ENCODE peak calls at places on chromosomes 3 and 15, in five cellular contexts. S is tibial nerve, X is GM10248, T is left ventricle myocardium inferior, Z is AG09309. R is an unnamed sample.

GRCh38 chr3:171974986-171975837 is 64.2 kb upstream of the FNDC3B start:
- DNase-seq in S (no peak), X (no peak), T (no peak), Z (no peak), R (no peak)

GRCh38 chr3:43210049-43211027 is 76.0 kb upstream of the SNRK start:
- DNase-seq in T (no peak), S (no peak), Z (no peak), X (no peak), R (no peak)

GRCh38 chr3:125624341-125624740 is 29.0 kb upstream of the OSBPL11 start:
- DNase-seq in S (no peak), T (no peak), X (no peak), Z (no peak), R (no peak)

GRCh38 chr15:36658321-36658720 is 78.9 kb downstream of the CDIN1 start:
- DNase-seq in S (no peak), T (no peak), X (no peak), Z (peak), R (no peak)

GRCh38 chr15:67818464-67818863 is 6.8 kb upstream of the SKOR1 start:
- DNase-seq in Z (no peak), X (no peak), S (no peak), T (no peak), R (no peak)

GRCh38 chr3:150184426-150185071 is 213.9 kb upstream of the PFN2 start:
- DNase-seq in X (no peak), Z (no peak), S (no peak), T (no peak), R (no peak)

GRCh38 chr3:149174901-149175300 is 45.5 kb downstream of the HPS3 start:
- DNase-seq in X (no peak), S (no peak), T (no peak), Z (no peak), R (no peak)

GRCh38 chr3:28467414-28467813 is 118.8 kb upstream of the AZI2 start:
- DNase-seq in Z (no peak), X (no peak), T (no peak), S (no peak), R (no peak)

GRCh38 chr3:59442056-59442455 is 392.2 kb upstream of the CFAP20DC start:
- DNase-seq in T (no peak), Z (no peak), X (no peak), S (no peak), R (no peak)

GRCh38 chr3:193774272-193774915 is 181.4 kb downstream of the OPA1 start:
- DNase-seq in X (no peak), T (no peak), S (no peak), Z (no peak), R (no peak)

GRCh38 chr15:62126364-62126763 is 38.7 kb downstream of the C2CD4B start:
- DNase-seq in T (no peak), Z (no peak), S (no peak), X (no peak), R (no peak)

GRCh38 chr3:40975711-40976121 is 223.6 kb upstream of the CTNNB1 start:
- DNase-seq in T (no peak), Z (no peak), S (no peak), X (no peak), R (no peak)

GRCh38 chr3:88984832-88985231 is 122.6 kb upstream of the EPHA3 start:
- DNase-seq in S (no peak), Z (no peak), T (no peak), X (no peak), R (no peak)

GRCh38 chr15:60464836-60465630 is 13.9 kb downstream of the ICE2 start:
- DNase-seq in Z (no peak), X (no peak), T (no peak), S (no peak), R (no peak)

GRCh38 chr3:172147113-172147818 is 107.9 kb downstream of the FNDC3B start:
- DNase-seq in S (no peak), X (no peak), T (no peak), Z (no peak), R (no peak)

GRCh38 chr3:140463401-140463800 is 214.5 kb upstream of the TRIM42 start:
- DNase-seq in X (no peak), Z (no peak), T (no peak), S (no peak), R (no peak)

GRCh38 chr3:181210275-181210674 is 220.7 kb upstream of the DNAJC19 start:
- DNase-seq in T (no peak), Z (no peak), S (no peak), X (no peak), R (no peak)

GRCh38 chr3:67655364-67656121 is 1.1 kb upstream of the SUCLG2 start:
- DNase-seq in Z (no peak), X (no peak), T (no peak), S (no peak), R (no peak)

GRCh38 chr3:187799942-187800637 is 54.8 kb upstream of the BCL6 start:
- DNase-seq in T (no peak), Z (no peak), X (peak), S (no peak), R (no peak)

GRCh38 chr15:39195988-39196486 is 384.8 kb upstream of the THBS1 start:
- DNase-seq in S (no peak), X (peak), T (no peak), Z (peak), R (no peak)

GRCh38 chr3:177429772-177430171 is 232.5 kb upstream of the TBL1XR1 start:
- DNase-seq in X (no peak), Z (no peak), S (no peak), T (no peak), R (no peak)

GRCh38 chr3:9912294-9912935 is 4.5 kb upstream of the IL17RC start:
- DNase-seq in Z (peak), T (no peak), S (no peak), X (no peak), R (no peak)

GRCh38 chr15:77831989-77832388 is 199.3 kb upstream of the LINGO1 start:
- DNase-seq in Z (no peak), S (no peak), X (no peak), T (no peak), R (no peak)

GRCh38 chr15:70526221-70526973 is 237.0 kb downstream of the UACA start:
- DNase-seq in S (peak), T (no peak), X (peak), Z (peak), R (no peak)

GRCh38 chr15:95325763-95326688 is 1004.5 kb upstream of the NR2F2 start:
- DNase-seq in X (no peak), S (peak), T (no peak), Z (no peak), R (no peak)
- TF ChIP-seq CTCF in X (no peak), S (no peak), T (peak), Z (no peak), R (no peak)

DNA sequence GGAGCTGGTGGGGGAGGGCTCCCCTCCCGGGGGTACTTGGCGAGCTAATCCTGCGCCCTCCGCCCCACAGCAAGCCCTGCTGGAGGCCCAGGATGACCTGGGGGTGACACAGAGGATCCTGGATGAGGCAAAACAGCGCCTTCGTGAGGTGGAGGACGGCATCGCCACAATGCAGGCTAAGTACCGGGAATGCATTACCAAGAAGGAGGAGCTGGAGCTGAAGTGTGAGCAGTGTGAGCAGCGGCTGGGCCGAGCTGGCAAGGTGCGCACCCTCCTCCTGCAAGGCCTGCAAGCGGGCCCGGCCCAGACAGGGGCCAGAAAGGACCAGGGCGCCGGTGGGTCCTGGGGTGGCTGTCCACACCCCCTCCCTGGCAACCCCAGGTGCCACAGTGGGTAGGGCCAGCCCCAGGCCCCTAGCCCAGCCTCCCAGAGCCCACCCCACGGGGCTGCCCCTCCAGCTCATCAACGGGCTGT is 56.5 kb downstream of the SEMA3G start:
- DNase-seq in Z (no peak), T (no peak), S (no peak), X (no peak), R (no peak)
- TF ChIP-seq CTCF in Z (no peak), T (no peak), S (no peak), X (no peak), R (no peak)

DNA sequence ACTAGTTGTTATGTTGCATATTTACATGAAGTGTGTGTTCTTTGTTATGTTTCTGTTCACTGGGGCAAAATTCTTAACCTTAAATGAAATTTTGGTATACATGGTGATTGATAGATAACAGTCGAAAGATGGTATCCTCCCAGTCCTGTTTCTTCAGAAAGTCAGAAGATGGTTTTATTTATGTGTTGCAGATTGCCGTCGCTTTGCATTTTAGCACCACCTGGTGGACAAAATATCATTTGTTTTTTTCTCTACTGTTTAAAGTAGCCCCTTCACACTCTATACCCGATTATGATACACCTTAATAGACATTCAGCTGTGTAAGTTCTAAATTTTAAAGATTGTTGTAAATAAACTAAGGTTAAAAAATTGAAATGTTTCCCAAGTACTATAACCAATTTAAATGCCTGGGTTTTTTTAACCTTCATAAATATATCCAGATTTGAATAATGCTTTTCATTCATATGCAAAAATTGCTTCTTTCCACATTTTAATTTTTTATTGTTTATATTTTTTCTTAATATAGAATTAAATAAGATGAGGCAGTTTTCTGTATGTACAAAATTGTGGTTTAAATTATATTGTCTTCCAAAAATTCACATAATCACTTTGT is 152.2 kb downstream of the ALCAM start:
- DNase-seq in Z (peak), T (no peak), S (peak), X (peak), R (no peak)
- TF ChIP-seq CTCF in Z (peak), T (peak), S (peak), X (peak), R (no peak)

GRCh38 chr15:69194854-69195253 is 34.4 kb downstream of the GLCE start:
- DNase-seq in Z (no peak), T (no peak), S (no peak), X (no peak), R (no peak)
- TF ChIP-seq CTCF in Z (no peak), T (no peak), S (no peak), X (no peak), R (no peak)